ENCODE peak calls at places on chromosomes 5 and 9, in seven cellular contexts. A, K, U, I, X, W and Q are unnamed samples.

GRCh38 chr9:121906074-121906520 is 187.0 kb downstream of the TTLL11 start:
- DNase-seq in A (peak; percentile 72), K (peak; percentile 74), U (no peak), I (no peak), X (no peak), W (no peak), Q (peak; percentile 34)

GRCh38 chr5:174664180-174664850 is 60.1 kb upstream of the MSX2 start:
- DNase-seq in A (no peak), K (no peak), U (no peak), I (no peak), X (no peak), W (no peak), Q (no peak)

GRCh38 chr9:116163293-116164055 is 9.9 kb downstream of the PAPPA start:
- DNase-seq in A (no peak), K (peak; percentile 35), U (peak; percentile 65), I (no peak), X (no peak), W (peak; percentile 57), Q (no peak)

GRCh38 chr5:140540227-140540626 is 7.2 kb upstream of the EIF4EBP3 start:
- DNase-seq in A (no peak), K (no peak), U (no peak), I (no peak), X (no peak), W (no peak), Q (no peak)

GRCh38 chr5:163880307-163880706 is 374.9 kb downstream of the MAT2B start:
- DNase-seq in A (peak; percentile 6), K (peak; percentile 24), U (no peak), I (no peak), X (no peak), W (no peak), Q (peak; percentile 30)

GRCh38 chr5:13350754-13351153 is 593.7 kb downstream of the DNAH5 start:
- DNase-seq in A (no peak), K (no peak), U (no peak), I (no peak), X (no peak), W (no peak), Q (no peak)

GRCh38 chr5:51380603-51381207 is 2.5 kb upstream of the ISL1 start:
- DNase-seq in A (no peak), K (peak; percentile 36), U (peak; percentile 63), I (no peak), X (no peak), W (peak; percentile 69), Q (peak; percentile 47)

GRCh38 chr5:67142816-67143215 is 53.8 kb downstream of the CD180 start:
- DNase-seq in A (no peak), K (no peak), U (no peak), I (no peak), X (no peak), W (no peak), Q (no peak)

GRCh38 chr5:59798862-59799667 is 94.5 kb downstream of the PDE4D start:
- DNase-seq in A (no peak), K (peak; percentile 43), U (no peak), I (no peak), X (no peak), W (no peak), Q (peak; percentile 56)

DNA sequence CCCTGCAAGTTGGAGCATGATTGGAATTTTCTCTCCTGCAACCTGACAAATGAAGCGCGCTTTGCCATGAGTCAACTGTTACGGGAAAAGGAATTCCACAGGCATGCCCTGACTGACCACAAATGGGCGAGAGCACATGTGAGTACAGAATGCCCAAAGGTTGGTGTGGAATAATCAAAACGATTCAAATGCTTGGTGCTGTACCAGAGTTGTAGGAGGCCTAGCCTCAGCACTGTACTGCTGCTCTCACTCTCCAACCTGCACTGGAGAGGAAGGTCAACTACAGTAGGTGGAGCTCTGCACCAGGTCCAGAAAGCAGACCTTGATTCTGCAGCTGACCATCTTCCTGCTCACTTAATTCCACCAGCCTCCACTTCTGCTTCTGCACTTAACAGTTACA is 406.9 kb upstream of the ACTBL2 start:
- DNase-seq in A (peak; percentile 14), K (peak; percentile 46), U (peak; percentile 57), I (peak; percentile 46), X (no peak), W (peak; percentile 28), Q (peak; percentile 61)
- TF ChIP-seq CTCF in A (peak; percentile 40), K (peak; percentile 21), U (peak; percentile 51), I (peak; percentile 43), X (no peak), W (peak; percentile 34), Q (peak; percentile 41)

DNA sequence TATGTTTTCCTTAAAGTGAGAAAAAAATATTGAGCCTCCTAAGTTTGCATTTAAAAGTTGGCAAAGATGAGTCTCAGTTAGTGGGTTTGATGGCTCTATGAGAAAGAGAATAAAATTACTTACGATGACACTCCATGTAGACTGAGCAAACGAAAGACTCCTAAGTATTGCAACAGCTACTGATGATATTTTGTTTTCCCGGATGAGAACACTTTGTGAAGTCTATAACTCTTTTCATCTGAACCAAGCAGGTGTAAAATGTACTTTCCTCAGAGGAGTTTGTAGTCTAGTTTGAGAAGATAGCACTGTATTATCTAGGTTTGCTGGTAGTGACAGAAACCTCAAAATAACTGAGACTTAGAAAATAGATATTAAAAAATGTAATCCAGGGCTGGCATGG is 1.7 kb upstream of the ITK start:
- DNase-seq in A (no peak), K (no peak), U (no peak), I (no peak), X (no peak), W (no peak), Q (no peak)
- H3K4me3 ChIP-seq in A (no peak overlapping the region), K (no peak overlapping the region), U (no peak overlapping the region), I (no peak overlapping the region), X (no peak overlapping the region), W (no peak overlapping the region), Q (no peak overlapping the region)

GRCh38 chr5:55407059-55407684 is 99.4 kb downstream of the MTREX start:
- DNase-seq in A (no peak), K (peak; percentile 78), U (no peak), I (peak; percentile 34), X (no peak), W (peak; percentile 62), Q (peak; percentile 76)

GRCh38 chr5:55407984-55408383 is 100.2 kb downstream of the MTREX start:
- DNase-seq in A (no peak), K (no peak), U (no peak), I (no peak), X (no peak), W (no peak), Q (no peak)

GRCh38 chr5:55406292-55406691 is 98.5 kb downstream of the MTREX start:
- DNase-seq in A (no peak), K (no peak), U (peak; percentile 72), I (no peak), X (no peak), W (peak; percentile 11), Q (no peak)

DNA sequence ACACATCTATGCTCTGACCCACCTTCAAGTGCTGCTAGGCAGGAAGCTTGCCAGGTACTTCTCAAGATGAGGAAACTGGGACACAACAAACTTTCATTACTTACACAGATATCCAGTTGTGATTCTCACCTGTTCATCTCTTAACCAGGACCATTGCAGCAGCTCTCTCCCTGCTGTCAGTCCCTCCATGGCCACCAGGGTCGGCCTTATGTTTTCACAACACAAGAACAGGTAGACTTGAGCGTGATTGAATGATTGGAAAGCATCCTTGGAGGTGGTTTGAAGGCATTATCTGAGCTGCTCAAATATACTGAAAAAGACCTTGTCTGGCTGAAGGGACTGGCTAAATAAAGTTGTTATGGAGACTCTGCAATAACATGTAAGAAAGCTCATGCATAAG is 94.4 kb downstream of the MTREX start:
- DNase-seq in A (no peak), K (no peak), U (peak; percentile 64), I (no peak), X (no peak), W (peak; percentile 53), Q (no peak)
- TF ChIP-seq CTCF in A (no peak), K (peak; percentile 15), U (peak; percentile 71), I (peak; percentile 24), X (no peak), W (peak; percentile 18), Q (peak; percentile 38)

DNA sequence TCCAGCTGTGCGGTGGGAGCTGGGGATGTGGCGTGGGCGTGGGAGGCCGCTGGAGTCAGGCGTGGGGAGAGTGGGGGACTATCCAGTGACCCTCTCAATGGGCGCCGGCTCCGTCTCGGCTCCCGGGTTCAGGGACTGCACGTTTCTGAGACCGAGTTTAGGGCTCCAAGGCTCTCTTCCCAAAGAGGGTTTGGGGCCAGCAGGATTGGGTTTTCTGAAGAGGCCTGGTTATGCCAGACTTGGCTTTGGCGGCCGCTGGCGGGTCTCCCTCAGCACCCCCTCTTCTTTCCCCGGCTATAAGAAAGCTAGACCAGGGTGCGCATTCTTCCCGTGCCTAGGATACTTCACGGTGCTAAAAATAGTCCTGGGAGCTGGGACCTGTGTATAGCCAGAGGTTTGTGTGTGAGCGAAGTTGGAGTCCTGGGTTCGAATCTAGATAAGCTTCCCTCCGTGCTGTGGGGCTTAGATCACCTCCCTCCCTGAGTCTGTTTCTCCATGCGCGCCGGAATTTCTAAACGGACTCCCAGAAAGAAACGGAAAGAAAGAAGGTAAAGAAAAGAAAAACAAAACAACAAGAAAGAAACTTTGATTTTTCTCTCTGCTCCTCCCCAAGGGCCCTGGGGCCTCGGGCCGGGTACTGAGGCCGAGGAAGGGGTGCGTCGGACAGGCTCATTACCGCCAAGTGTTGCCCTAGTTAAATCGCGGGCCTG is 5.0 kb downstream of the HAND1 start:
- DNase-seq in A (no peak), K (no peak), U (peak; percentile 77), I (no peak), X (no peak), W (peak; percentile 80), Q (no peak)
- H3K4me3 ChIP-seq in A (no peak overlapping the region), K (no peak overlapping the region), U (peak overlapping the region; percentile 50), I (no peak overlapping the region), X (no peak overlapping the region), W (peak overlapping the region; percentile 63), Q (no peak overlapping the region)